ENCODE peak calls at places on chromosomes 1 and 21, in nine cellular contexts. F is heart left ventricle; P is IMR-90; S is Caco-2; Z is CD8-positive, alpha-beta T cell; W is bronchial epithelial cell; O is HL-60; X is GM06990; V is psoas muscle. L is an unnamed sample.

GRCh38 chr1:71222668-71223067 is 141.8 kb upstream of the ZRANB2 start:
- DNase-seq in S (no peak), F (no peak), V (no peak), Z (no peak), W (peak; percentile 38), O (peak; percentile 10), P (no peak), X (no peak), L (no peak)

GRCh38 chr1:165039996-165040395 is 316.5 kb downstream of the LMX1A start:
- DNase-seq in O (no peak), V (no peak), Z (no peak), P (no peak), W (no peak), F (no peak), X (no peak), S (no peak), L (no peak)

GRCh38 chr21:36602735-36603134 is 96.2 kb upstream of the SIM2 start:
- DNase-seq in V (no peak), Z (no peak), S (no peak), X (no peak), P (no peak), F (no peak), O (no peak), W (no peak), L (no peak)

GRCh38 chr21:34580181-34580700 is 34.7 kb downstream of the RCAN1 start:
- DNase-seq in X (no peak), P (no peak), F (no peak), O (no peak), W (peak; percentile 70), S (no peak), Z (no peak), V (peak; percentile 28), L (no peak)

GRCh38 chr1:209675567-209676154 is 449 bp downstream of the G0S2 start:
- DNase-seq in O (no peak), F (peak; percentile 74), S (peak; percentile 57), X (peak; percentile 20), V (peak; percentile 41), W (no peak), Z (no peak), P (peak; percentile 16), L (no peak)

GRCh38 chr21:33075128-33075527 is 5.2 kb downstream of the OLIG1 start:
- DNase-seq in Z (no peak), S (no peak), F (no peak), W (no peak), O (no peak), X (no peak), P (no peak), V (no peak), L (no peak)

GRCh38 chr1:162135271-162135775 is 65.8 kb downstream of the NOS1AP start:
- DNase-seq in Z (no peak), X (no peak), O (no peak), P (no peak), V (no peak), F (no peak), S (no peak), W (no peak), L (no peak)

GRCh38 chr21:43269461-43269860 is 100.7 kb downstream of the CRYAA start:
- DNase-seq in X (peak; percentile 28), W (no peak), S (no peak), F (peak; percentile 35), P (no peak), O (no peak), Z (no peak), V (peak; percentile 7), L (no peak)

GRCh38 chr21:43772368-43772870 is 3.7 kb downstream of the CSTB start:
- DNase-seq in O (no peak), F (no peak), Z (no peak), W (no peak), V (no peak), X (no peak), S (no peak), P (no peak), L (no peak)

GRCh38 chr1:32622205-32622604 is 28.1 kb downstream of the ZBTB8OS start:
- DNase-seq in P (no peak), Z (no peak), V (no peak), X (no peak), S (no peak), F (no peak), W (no peak), O (no peak), L (no peak)

GRCh38 chr1:117754061-117754969 is 148.5 kb downstream of the TENT5C start:
- DNase-seq in O (peak; percentile 54), F (no peak), Z (peak; percentile 60), X (no peak), V (peak; percentile 29), W (peak; percentile 46), P (peak; percentile 59), S (peak; percentile 65), L (peak; percentile 8)

GRCh38 chr1:214386747-214387146 is 105.8 kb downstream of the SMYD2 start:
- DNase-seq in P (peak; percentile 42), W (peak; percentile 47), S (no peak), V (peak; percentile 50), F (no peak), Z (no peak), O (no peak), X (no peak), L (no peak)

GRCh38 chr21:17441370-17441769 is 71.5 kb upstream of the CXADR start:
- DNase-seq in V (no peak), S (no peak), F (no peak), Z (no peak), O (no peak), W (peak; percentile 85), P (peak; percentile 42), X (no peak), L (no peak)

GRCh38 chr1:43358121-43358745 is 548 bp upstream of the CDC20 start:
- DNase-seq in F (no peak), P (peak; percentile 37), X (peak; percentile 19), V (no peak), W (peak; percentile 66), Z (no peak), S (peak; percentile 55), O (peak; percentile 68), L (no peak)
- TF ChIP-seq CTCF in F (peak; percentile 32), P (peak; percentile 46), X (peak; percentile 47), V (peak; percentile 23), W (peak; percentile 64), Z (peak; percentile 21), S (peak; percentile 25), O (peak; percentile 41), L (peak; percentile 64)

GRCh38 chr1:153365696-153366095 is 8.0 kb downstream of the S100A9 start:
- DNase-seq in S (no peak), O (no peak), F (no peak), Z (no peak), P (no peak), X (no peak), V (no peak), W (no peak), L (no peak)
- H3K4me3 ChIP-seq in S (no peak overlapping the region), O (no peak overlapping the region), F (no peak overlapping the region), Z (no peak overlapping the region), P (no peak overlapping the region), X (no peak overlapping the region), V (no peak overlapping the region), W (no peak overlapping the region), L (no peak overlapping the region)

GRCh38 chr1:231201375-231202124 is 39.5 kb upstream of the GNPAT start:
- DNase-seq in V (no peak), X (no peak), O (peak; percentile 54), W (no peak), F (no peak), P (no peak), S (no peak), Z (no peak), L (no peak)

GRCh38 chr1:231202125-231202633 is 38.8 kb upstream of the GNPAT start:
- DNase-seq in O (no peak), S (no peak), W (no peak), P (no peak), F (no peak), V (no peak), X (no peak), Z (no peak), L (no peak)

GRCh38 chr1:231200417-231201031 is 38.7 kb downstream of the TRIM67 start:
- DNase-seq in P (peak; percentile 32), F (no peak), V (no peak), S (no peak), W (peak; percentile 18), Z (no peak), X (no peak), O (peak; percentile 16), L (no peak)

GRCh38 chr1:231206856-231207255 is 34.2 kb upstream of the GNPAT start:
- DNase-seq in O (no peak), F (no peak), P (no peak), X (no peak), W (peak; percentile 18), Z (no peak), S (no peak), V (no peak), L (no peak)

GRCh38 chr1:231203259-231204057 is 37.6 kb upstream of the GNPAT start:
- DNase-seq in S (no peak), V (no peak), X (no peak), F (no peak), O (no peak), W (no peak), P (no peak), Z (no peak), L (no peak)
- H3K27me3 ChIP-seq in S (no peaks in the 10 kb centered on the region), V (no peaks in the 10 kb centered on the region), X (no peaks in the 10 kb centered on the region), F (no peaks in the 10 kb centered on the region), O (peaks cover 2% of the 10 kb centered on the region), W (no peaks in the 10 kb centered on the region), P (peaks cover 40% of the 10 kb centered on the region), Z (no peaks in the 10 kb centered on the region), L (peaks cover 5% of the 10 kb centered on the region)

GRCh38 chr1:174110053-174110452 is 49.3 kb upstream of the RABGAP1L start:
- DNase-seq in X (no peak), P (no peak), Z (no peak), S (no peak), V (no peak), W (no peak), O (no peak), F (no peak), L (no peak)

GRCh38 chr1:174114788-174115448 is 44.4 kb upstream of the RABGAP1L start:
- DNase-seq in Z (no peak), S (peak; percentile 69), V (no peak), W (peak; percentile 79), X (no peak), F (no peak), O (peak; percentile 60), P (peak; percentile 40), L (no peak)

GRCh38 chr1:174112489-174113162 is 46.7 kb upstream of the RABGAP1L start:
- DNase-seq in O (no peak), X (no peak), P (no peak), F (no peak), W (no peak), S (no peak), V (no peak), Z (no peak), L (no peak)

GRCh38 chr1:174116042-174116441 is 43.3 kb upstream of the RABGAP1L start:
- DNase-seq in V (no peak), S (no peak), P (peak; percentile 16), X (no peak), O (no peak), Z (no peak), W (peak; percentile 87), F (no peak), L (no peak)

DNA sequence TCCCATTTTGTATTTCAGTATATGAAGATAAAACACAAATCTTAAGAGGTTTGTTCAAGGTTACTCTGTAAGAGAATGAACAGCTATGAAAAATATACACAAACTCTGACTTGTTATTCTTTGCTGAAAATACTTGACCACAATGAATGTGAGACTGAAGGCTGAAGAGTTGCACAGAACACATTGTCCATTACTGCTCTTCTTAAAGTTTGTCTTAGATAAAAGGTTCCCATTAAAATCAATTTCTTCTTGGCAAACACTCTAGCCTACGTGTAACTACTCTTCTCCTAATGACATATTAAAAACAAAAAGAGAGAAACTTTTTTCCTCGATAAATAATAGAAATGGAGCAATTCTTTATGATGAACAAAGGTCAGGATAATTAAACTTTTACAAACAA is 45.2 kb upstream of the RABGAP1L start:
- DNase-seq in S (no peak), P (peak; percentile 8), Z (no peak), F (no peak), V (no peak), O (no peak), X (no peak), W (no peak), L (no peak)
- TF ChIP-seq CTCF in S (no peak), P (no peak), Z (no peak), F (no peak), V (no peak), O (no peak), X (no peak), W (no peak), L (no peak)

L was measured in BJ.